ENCODE peak calls at places on chromosomes 16 and 17, in six cellular contexts. Z, O, T, E, C and P are unnamed samples.

GRCh38 chr16:69319826-69320730 is 8.9 kb downstream of the VPS4A start:
- DNase-seq in Z (no peak), C (no peak), E (no peak), T (no peak), O (no peak), P (no peak)

GRCh38 chr17:1095853-1096675 is 83.7 kb downstream of the ABR start:
- DNase-seq in T (no peak), E (no peak), Z (no peak), C (no peak), O (no peak), P (no peak)

GRCh38 chr17:40451420-40451819 is 8.2 kb downstream of the IGFBP4 start:
- DNase-seq in O (no peak), E (no peak), T (no peak), C (no peak), Z (no peak), P (no peak)

GRCh38 chr17:49843774-49844350 is 4.0 kb downstream of the TAC4 start:
- DNase-seq in C (peak), T (peak), Z (no peak), O (no peak), E (no peak), P (no peak)

GRCh38 chr16:17578921-17579876 is 108.4 kb upstream of the XYLT1 start:
- DNase-seq in T (peak), E (peak), O (peak), Z (peak), C (peak), P (peak)

GRCh38 chr16:83420206-83420760 is 387.5 kb upstream of the HSBP1 start:
- DNase-seq in Z (peak), T (peak), C (no peak), O (no peak), E (no peak), P (no peak)

GRCh38 chr16:88539652-88540345 is 30.4 kb upstream of the ZC3H18 start:
- DNase-seq in O (no peak), C (no peak), E (no peak), Z (no peak), T (no peak), P (no peak)

GRCh38 chr17:74601944-74602572 is 10.0 kb upstream of the CD300LD start:
- DNase-seq in C (peak), Z (peak), E (peak), T (peak), O (no peak), P (no peak)

GRCh38 chr17:10096556-10096955 is 101.8 kb downstream of the GAS7 start:
- DNase-seq in E (no peak), T (no peak), C (no peak), Z (no peak), O (no peak), P (no peak)

GRCh38 chr17:1469231-1469852 is 13.3 kb upstream of the CRK start:
- DNase-seq in C (peak), E (no peak), O (no peak), Z (no peak), T (no peak), P (no peak)

GRCh38 chr16:66619036-66619435 is 14.5 kb downstream of the CMTM3 start:
- DNase-seq in Z (no peak), E (no peak), C (no peak), T (no peak), O (no peak), P (no peak)

GRCh38 chr16:50334106-50334975 is 34.4 kb downstream of the BRD7 start:
- DNase-seq in C (no peak), Z (no peak), T (peak), O (no peak), E (no peak), P (no peak)

GRCh38 chr17:76107507-76107906 is 3.9 kb upstream of the EXOC7 start:
- DNase-seq in O (no peak), E (no peak), T (peak), Z (peak), C (no peak), P (no peak)

GRCh38 chr16:49620868-49621239 is 235.1 kb downstream of the ZNF423 start:
- DNase-seq in T (no peak), E (no peak), Z (no peak), O (no peak), C (no peak), P (no peak)

GRCh38 chr17:81231121-81231645 is 7.7 kb downstream of the TEPSIN start:
- DNase-seq in Z (no peak), O (no peak), T (no peak), E (no peak), C (no peak), P (no peak)
- TF ChIP-seq POLR2A in Z (no peak), O (peak), T (no peak), E (no peak), C (no peak), P (no peak)

DNA sequence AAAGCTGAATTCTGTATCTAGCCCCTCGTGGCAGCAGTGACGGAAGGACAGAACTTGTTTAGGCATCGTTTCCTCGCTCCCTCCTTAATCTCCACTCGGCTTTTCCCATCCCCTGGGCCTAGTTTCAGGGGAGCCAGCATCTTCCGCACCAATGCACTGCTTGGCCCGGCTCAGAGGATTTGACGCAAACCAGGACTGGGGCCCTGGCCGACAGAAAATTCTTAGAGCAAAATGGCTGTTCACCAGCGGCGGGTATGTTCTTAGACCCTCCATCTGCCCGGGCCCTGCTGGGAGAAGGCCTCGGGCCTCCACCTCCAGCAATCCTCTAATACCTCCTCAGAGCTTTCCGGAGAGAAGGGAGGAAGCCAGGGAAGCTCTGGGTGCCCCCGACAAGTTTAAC is 54.6 kb downstream of the TBC1D16 start:
- DNase-seq in C (no peak), Z (no peak), E (no peak), O (no peak), T (no peak), P (no peak)
- TF ChIP-seq TAF1 in C (no peak), Z (no peak), E (no peak), O (no peak), T (no peak), P (no peak)

DNA sequence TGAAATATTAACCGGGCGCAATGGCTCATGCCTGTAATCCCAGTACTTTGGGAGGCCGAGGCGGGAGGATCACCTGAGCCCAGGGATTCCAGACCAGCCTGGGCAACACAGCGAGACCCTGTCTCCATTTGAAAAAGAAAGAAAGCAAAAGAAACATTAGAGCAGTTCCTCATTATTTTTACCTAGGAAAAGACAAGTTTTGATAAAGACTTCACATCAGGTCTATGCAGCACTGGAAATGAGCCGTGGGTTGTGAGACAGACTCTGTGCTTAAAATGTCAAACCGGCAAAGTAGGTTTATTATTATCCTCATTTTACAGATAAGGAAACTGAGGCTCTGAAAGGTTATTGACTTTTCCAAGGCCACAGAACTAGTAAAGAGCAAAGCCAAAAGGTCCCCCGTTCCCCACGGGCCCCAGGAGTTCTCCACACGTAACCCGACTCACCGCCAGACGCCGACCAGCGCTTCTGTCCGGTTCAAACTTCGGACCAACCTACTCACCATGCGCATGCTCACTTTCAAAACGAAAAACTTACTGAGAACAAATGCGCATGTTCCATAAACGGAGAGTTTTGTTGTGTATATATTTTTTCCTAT is 393 bp downstream of the TUBD1 start:
- DNase-seq in E (no peak), O (no peak), Z (no peak), C (no peak), T (no peak), P (peak)
- TF ChIP-seq POLR2A in E (peak), O (no peak), Z (no peak), C (no peak), T (no peak), P (no peak)

DNA sequence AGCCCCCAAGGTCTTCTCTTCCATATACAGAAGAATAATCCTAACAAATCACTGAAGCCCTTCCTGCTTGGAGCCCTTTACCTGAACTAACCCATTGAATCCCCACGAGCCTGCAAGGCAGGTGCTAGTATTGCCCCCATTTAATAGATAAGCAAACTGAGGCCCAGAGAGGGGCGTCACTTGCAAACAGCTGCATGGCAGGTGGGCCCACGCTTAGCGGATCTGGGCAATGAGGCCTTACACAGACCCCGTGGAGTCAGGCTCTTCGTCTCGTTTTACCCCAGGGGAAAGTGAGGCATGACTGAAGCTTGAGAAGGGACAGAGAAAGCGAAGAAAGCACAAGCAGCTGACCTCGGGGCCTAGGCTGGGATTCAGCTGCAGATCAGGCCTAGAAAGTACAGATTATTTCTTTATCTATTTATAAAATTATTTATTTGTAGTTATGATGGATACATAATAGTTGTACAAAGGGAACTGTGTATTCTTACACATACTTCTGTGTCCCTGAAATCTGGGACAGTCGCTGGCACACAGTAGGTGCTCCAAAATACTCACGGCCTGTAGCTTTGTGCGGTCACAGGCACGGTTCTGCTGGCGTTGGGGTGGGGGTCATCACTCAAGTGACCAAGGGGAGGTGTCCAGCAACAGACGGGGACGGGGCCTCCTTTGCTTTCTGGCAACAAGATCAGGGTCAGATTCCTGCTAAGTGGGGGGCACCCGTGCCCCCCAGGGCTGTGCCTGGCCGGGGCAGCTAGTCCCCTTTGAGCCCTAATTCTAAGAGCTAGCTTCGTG is 223.2 kb upstream of the GSE1 start:
- DNase-seq in T (no peak), C (peak), O (no peak), E (no peak), Z (no peak), P (no peak)
- TF ChIP-seq TAF1 in T (no peak), C (no peak), O (no peak), E (no peak), Z (no peak), P (no peak)

DNA sequence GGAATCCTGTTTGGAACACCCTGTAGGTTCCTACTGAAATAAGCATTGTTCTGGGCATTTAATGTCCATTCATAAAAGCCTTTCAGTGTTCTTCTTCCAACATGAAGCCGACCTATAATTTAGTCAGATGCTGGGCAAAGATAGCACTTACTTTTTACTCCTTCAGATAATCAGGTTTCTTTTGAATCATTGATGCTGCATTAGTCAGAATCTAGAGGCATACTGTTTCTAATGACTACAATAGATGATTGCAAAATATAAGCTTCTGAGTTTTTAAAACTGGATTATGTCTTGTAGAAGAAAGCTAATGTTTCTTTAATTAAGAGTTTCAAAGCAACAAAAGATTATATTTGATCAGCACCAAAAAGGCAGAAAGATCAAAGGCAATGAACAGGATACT is 16.0 kb downstream of the MMD start:
- DNase-seq in O (no peak), Z (no peak), E (no peak), T (no peak), C (no peak), P (no peak)
- TF ChIP-seq POLR2A in O (no peak), Z (no peak), E (no peak), T (no peak), C (no peak), P (no peak)

GRCh38 chr16:2477327-2477726 is 2.4 kb downstream of the TBC1D24 start:
- DNase-seq in T (no peak), O (no peak), E (no peak), C (no peak), Z (no peak), P (no peak)
- TF ChIP-seq TAF1 in T (no peak), O (no peak), E (no peak), C (no peak), Z (no peak), P (no peak)

GRCh38 chr17:79788989-79789942 is 7.6 kb downstream of the CBX8 start:
- DNase-seq in O (no peak), C (peak), T (no peak), E (no peak), Z (no peak), P (no peak)
- TF ChIP-seq POLR2A in O (no peak), C (no peak), T (no peak), E (no peak), Z (no peak), P (no peak)

DNA sequence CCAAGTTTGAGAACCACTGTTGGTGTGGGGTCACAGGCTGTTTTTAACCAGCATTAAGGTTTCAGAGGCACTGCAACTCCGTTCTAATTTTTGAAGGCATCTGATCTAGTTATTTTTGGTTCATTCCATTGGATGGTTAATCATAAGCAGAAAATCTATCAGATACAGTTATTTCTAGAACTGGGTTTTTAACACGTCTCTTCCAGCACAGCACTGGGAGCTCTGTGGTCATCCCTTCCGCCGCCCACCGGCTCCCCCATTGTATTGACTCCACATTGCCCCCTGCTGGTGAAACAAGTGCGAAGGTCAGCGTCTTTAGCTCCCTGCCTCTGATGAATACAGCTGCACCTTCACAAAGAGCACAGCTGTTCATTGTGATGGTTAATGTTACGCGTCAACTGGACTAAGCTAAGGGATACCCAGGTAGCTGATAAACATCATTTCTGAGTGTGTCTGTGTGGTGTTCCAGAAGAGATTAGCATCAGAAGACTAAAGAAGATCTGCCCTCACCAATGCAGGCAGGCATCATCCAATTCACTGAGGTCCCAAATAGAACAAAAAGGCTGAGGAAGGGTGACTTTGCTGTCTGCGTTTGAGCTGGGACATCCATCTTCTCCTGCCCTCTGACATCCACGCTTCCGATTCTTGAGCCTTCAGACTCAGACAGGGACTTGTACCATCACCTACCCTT is 8.5 kb downstream of the CCL18 start:
- DNase-seq in Z (peak), C (peak), O (peak), E (peak), T (peak), P (peak)
- TF ChIP-seq TAF1 in Z (no peak), C (no peak), O (no peak), E (no peak), T (no peak), P (no peak)